ENCODE peak calls at places on chromosomes 7 and 10, in seven cellular contexts. One of them, this sample, is unnamed.

GRCh38 chr10:63583909-63584747 is 62.9 kb downstream of the REEP3 start:
- DNase-seq in body of pancreas: no peak
- DNase-seq in tibial nerve: no peak
- DNase-seq in BJ: no peak
- DNase-seq in adipocyte: no peak
- DNase-seq in sigmoid colon: no peak
- DNase-seq in small intestine: no peak
- DNase-seq in this sample: no peak

GRCh38 chr10:33460461-33461294 is 126.2 kb upstream of the NRP1 start:
- DNase-seq in body of pancreas: peak; percentile 93
- DNase-seq in tibial nerve: peak; percentile 40
- DNase-seq in BJ: peak; percentile 34
- DNase-seq in adipocyte: peak; percentile 71
- DNase-seq in sigmoid colon: peak; percentile 78
- DNase-seq in small intestine: no peak
- DNase-seq in this sample: no peak

GRCh38 chr7:17097668-17098297 is 200.7 kb upstream of the AHR start:
- DNase-seq in body of pancreas: no peak
- DNase-seq in tibial nerve: no peak
- DNase-seq in BJ: no peak
- DNase-seq in adipocyte: no peak
- DNase-seq in sigmoid colon: no peak
- DNase-seq in small intestine: no peak
- DNase-seq in this sample: no peak

GRCh38 chr10:89653410-89653828 is 8.4 kb upstream of the PANK1 start:
- DNase-seq in body of pancreas: no peak
- DNase-seq in tibial nerve: no peak
- DNase-seq in BJ: no peak
- DNase-seq in adipocyte: no peak
- DNase-seq in sigmoid colon: no peak
- DNase-seq in small intestine: no peak
- DNase-seq in this sample: no peak

GRCh38 chr7:94623820-94624219 is 32.1 kb downstream of the SGCE start:
- DNase-seq in body of pancreas: no peak
- DNase-seq in tibial nerve: no peak
- DNase-seq in BJ: no peak
- DNase-seq in adipocyte: no peak
- DNase-seq in sigmoid colon: no peak
- DNase-seq in small intestine: no peak
- DNase-seq in this sample: no peak

GRCh38 chr10:110422548-110422947 is 75.2 kb upstream of the DUSP5 start:
- DNase-seq in body of pancreas: no peak
- DNase-seq in tibial nerve: no peak
- DNase-seq in BJ: no peak
- DNase-seq in adipocyte: no peak
- DNase-seq in sigmoid colon: no peak
- DNase-seq in small intestine: no peak
- DNase-seq in this sample: no peak

GRCh38 chr10:5604946-5605345 is 61.4 kb downstream of the ASB13 start:
- DNase-seq in body of pancreas: no peak
- DNase-seq in tibial nerve: no peak
- DNase-seq in BJ: no peak
- DNase-seq in adipocyte: no peak
- DNase-seq in sigmoid colon: no peak
- DNase-seq in small intestine: no peak
- DNase-seq in this sample: no peak

GRCh38 chr10:63266337-63267327 is 133.5 kb downstream of the NRBF2 start:
- DNase-seq in body of pancreas: no peak
- DNase-seq in tibial nerve: no peak
- DNase-seq in BJ: no peak
- DNase-seq in adipocyte: peak; percentile 45
- DNase-seq in sigmoid colon: no peak
- DNase-seq in small intestine: peak; percentile 43
- DNase-seq in this sample: no peak

GRCh38 chr7:41880107-41880506 is 177.2 kb upstream of the INHBA start:
- DNase-seq in body of pancreas: no peak
- DNase-seq in tibial nerve: no peak
- DNase-seq in BJ: peak; percentile 82
- DNase-seq in adipocyte: peak; percentile 44
- DNase-seq in sigmoid colon: no peak
- DNase-seq in small intestine: no peak
- DNase-seq in this sample: no peak

GRCh38 chr7:137978464-137979237 is 23.2 kb downstream of the CREB3L2 start:
- DNase-seq in body of pancreas: no peak
- DNase-seq in tibial nerve: peak; percentile 78
- DNase-seq in BJ: peak; percentile 87
- DNase-seq in adipocyte: peak; percentile 89
- DNase-seq in sigmoid colon: peak; percentile 85
- DNase-seq in small intestine: no peak
- DNase-seq in this sample: no peak

GRCh38 chr7:24905996-24906770 is 73.8 kb downstream of the OSBPL3 start:
- DNase-seq in body of pancreas: no peak
- DNase-seq in tibial nerve: no peak
- DNase-seq in BJ: no peak
- DNase-seq in adipocyte: no peak
- DNase-seq in sigmoid colon: no peak
- DNase-seq in small intestine: no peak
- DNase-seq in this sample: no peak

GRCh38 chr7:126839624-126840023 is 413.1 kb downstream of the GRM8 start:
- DNase-seq in body of pancreas: no peak
- DNase-seq in tibial nerve: no peak
- DNase-seq in BJ: no peak
- DNase-seq in adipocyte: no peak
- DNase-seq in sigmoid colon: no peak
- DNase-seq in small intestine: no peak
- DNase-seq in this sample: no peak

GRCh38 chr7:48708635-48709034 is 215.7 kb upstream of the CDC14C start:
- DNase-seq in body of pancreas: no peak
- DNase-seq in tibial nerve: no peak
- DNase-seq in BJ: no peak
- DNase-seq in adipocyte: no peak
- DNase-seq in sigmoid colon: no peak
- DNase-seq in small intestine: no peak
- DNase-seq in this sample: peak; percentile 3

GRCh38 chr7:134593530-134594392 is 44.9 kb downstream of the AKR1B15 start:
- DNase-seq in body of pancreas: peak; percentile 90
- DNase-seq in tibial nerve: peak; percentile 77
- DNase-seq in BJ: peak; percentile 88
- DNase-seq in adipocyte: peak; percentile 95
- DNase-seq in sigmoid colon: peak; percentile 83
- DNase-seq in small intestine: peak; percentile 66
- DNase-seq in this sample: no peak

GRCh38 chr10:122112021-122112616 is 123.2 kb downstream of the TACC2 start:
- DNase-seq in body of pancreas: no peak
- DNase-seq in tibial nerve: peak; percentile 16
- DNase-seq in BJ: no peak
- DNase-seq in adipocyte: no peak
- DNase-seq in sigmoid colon: no peak
- DNase-seq in small intestine: peak; percentile 85
- DNase-seq in this sample: no peak

GRCh38 chr10:43202224-43202656 is 64.0 kb downstream of the CSGALNACT2 start:
- DNase-seq in body of pancreas: peak; percentile 27
- DNase-seq in tibial nerve: no peak
- DNase-seq in BJ: no peak
- DNase-seq in adipocyte: peak; percentile 44
- DNase-seq in sigmoid colon: peak; percentile 62
- DNase-seq in small intestine: peak; percentile 43
- DNase-seq in this sample: peak; percentile 89

GRCh38 chr7:115110523-115110922 is 188.6 kb downstream of the MDFIC start:
- DNase-seq in body of pancreas: peak; percentile 9
- DNase-seq in tibial nerve: no peak
- DNase-seq in BJ: no peak
- DNase-seq in adipocyte: no peak
- DNase-seq in sigmoid colon: no peak
- DNase-seq in small intestine: no peak
- DNase-seq in this sample: no peak

GRCh38 chr7:120064565-120064964 is 208.4 kb upstream of the KCND2 start:
- DNase-seq in body of pancreas: no peak
- DNase-seq in tibial nerve: no peak
- DNase-seq in BJ: no peak
- DNase-seq in adipocyte: peak; percentile 87
- DNase-seq in sigmoid colon: no peak
- DNase-seq in small intestine: no peak
- DNase-seq in this sample: no peak

GRCh38 chr7:30331338-30331737 is 46.9 kb downstream of the ZNRF2 start:
- DNase-seq in body of pancreas: no peak
- DNase-seq in tibial nerve: no peak
- DNase-seq in BJ: no peak
- DNase-seq in adipocyte: peak; percentile 39
- DNase-seq in sigmoid colon: no peak
- DNase-seq in small intestine: no peak
- DNase-seq in this sample: no peak

GRCh38 chr7:5375925-5376324 is 47.7 kb downstream of the TNRC18 start:
- DNase-seq in body of pancreas: no peak
- DNase-seq in tibial nerve: no peak
- DNase-seq in BJ: no peak
- DNase-seq in adipocyte: no peak
- DNase-seq in sigmoid colon: no peak
- DNase-seq in small intestine: no peak
- DNase-seq in this sample: peak; percentile 69

GRCh38 chr7:64308019-64308275 is 5.8 kb upstream of the ZNF736 start:
- DNase-seq in body of pancreas: peak; percentile 10
- DNase-seq in tibial nerve: peak; percentile 12
- DNase-seq in BJ: no peak
- DNase-seq in adipocyte: no peak
- DNase-seq in sigmoid colon: no peak
- DNase-seq in small intestine: peak; percentile 26
- DNase-seq in this sample: no peak
- H3K4me3 ChIP-seq in body of pancreas: no peak overlapping the region
- H3K4me3 ChIP-seq in tibial nerve: peak overlapping the region; percentile 63
- H3K4me3 ChIP-seq in BJ: no peak overlapping the region
- H3K4me3 ChIP-seq in adipocyte: peak overlapping the region; percentile 87
- H3K4me3 ChIP-seq in sigmoid colon: peak overlapping the region; percentile 59
- H3K4me3 ChIP-seq in small intestine: no peak overlapping the region
- H3K4me3 ChIP-seq in this sample: no peak overlapping the region

GRCh38 chr7:49776994-49777393 is 3.6 kb downstream of the VWC2 start:
- DNase-seq in body of pancreas: peak; percentile 50
- DNase-seq in tibial nerve: no peak
- DNase-seq in BJ: no peak
- DNase-seq in adipocyte: no peak
- DNase-seq in sigmoid colon: no peak
- DNase-seq in small intestine: no peak
- DNase-seq in this sample: peak; percentile 70

GRCh38 chr7:49781996-49782395 is 8.6 kb downstream of the VWC2 start:
- DNase-seq in body of pancreas: no peak
- DNase-seq in tibial nerve: no peak
- DNase-seq in BJ: no peak
- DNase-seq in adipocyte: no peak
- DNase-seq in sigmoid colon: no peak
- DNase-seq in small intestine: no peak
- DNase-seq in this sample: no peak

GRCh38 chr7:49780953-49781352 is 7.5 kb downstream of the VWC2 start:
- DNase-seq in body of pancreas: no peak
- DNase-seq in tibial nerve: no peak
- DNase-seq in BJ: no peak
- DNase-seq in adipocyte: no peak
- DNase-seq in sigmoid colon: no peak
- DNase-seq in small intestine: no peak
- DNase-seq in this sample: no peak

GRCh38 chr7:49775949-49776443 is 2.6 kb downstream of the VWC2 start:
- DNase-seq in body of pancreas: no peak
- DNase-seq in tibial nerve: no peak
- DNase-seq in BJ: no peak
- DNase-seq in adipocyte: no peak
- DNase-seq in sigmoid colon: no peak
- DNase-seq in small intestine: no peak
- DNase-seq in this sample: peak; percentile 21

DNA sequence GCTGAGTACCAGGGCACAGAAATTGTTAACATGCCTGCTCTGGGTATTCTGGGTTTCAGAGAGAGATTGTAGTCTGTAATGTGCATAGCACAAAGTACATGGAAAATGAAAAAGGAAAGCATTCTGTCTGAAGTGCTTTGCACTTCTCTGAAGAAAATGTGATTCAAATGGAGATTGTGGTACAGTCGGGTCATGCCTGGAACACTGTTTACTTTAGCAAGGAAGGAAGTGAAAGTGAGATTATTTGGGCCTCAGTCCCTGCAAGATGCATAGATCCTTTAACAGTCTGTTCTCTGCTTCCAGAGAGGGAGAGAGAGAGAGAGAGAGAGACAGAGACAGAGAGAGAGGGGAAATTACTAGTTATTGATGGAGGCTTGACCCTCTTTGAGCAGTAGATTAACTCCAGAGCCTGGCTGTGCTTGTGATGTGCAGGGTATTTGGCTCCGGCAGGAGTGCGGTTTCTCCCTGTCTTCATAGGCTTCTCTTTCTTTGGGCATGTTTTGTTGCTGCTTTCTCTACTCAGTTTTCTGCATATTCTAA is 5.4 kb downstream of the VWC2 start:
- DNase-seq in body of pancreas: no peak
- DNase-seq in tibial nerve: no peak
- DNase-seq in BJ: no peak
- DNase-seq in adipocyte: no peak
- DNase-seq in sigmoid colon: no peak
- DNase-seq in small intestine: no peak
- DNase-seq in this sample: no peak
- H3K27me3 ChIP-seq in body of pancreas: peaks cover 11% of the 10 kb centered on the region
- H3K27me3 ChIP-seq in tibial nerve: no peaks in the 10 kb centered on the region
- H3K27me3 ChIP-seq in BJ: peaks cover 2% of the 10 kb centered on the region
- H3K27me3 ChIP-seq in adipocyte: peaks cover 6% of the 10 kb centered on the region
- H3K27me3 ChIP-seq in sigmoid colon: peaks cover 38% of the 10 kb centered on the region
- H3K27me3 ChIP-seq in small intestine: peaks cover 4% of the 10 kb centered on the region
- H3K27me3 ChIP-seq in this sample: peaks cover 30% of the 10 kb centered on the region

DNA sequence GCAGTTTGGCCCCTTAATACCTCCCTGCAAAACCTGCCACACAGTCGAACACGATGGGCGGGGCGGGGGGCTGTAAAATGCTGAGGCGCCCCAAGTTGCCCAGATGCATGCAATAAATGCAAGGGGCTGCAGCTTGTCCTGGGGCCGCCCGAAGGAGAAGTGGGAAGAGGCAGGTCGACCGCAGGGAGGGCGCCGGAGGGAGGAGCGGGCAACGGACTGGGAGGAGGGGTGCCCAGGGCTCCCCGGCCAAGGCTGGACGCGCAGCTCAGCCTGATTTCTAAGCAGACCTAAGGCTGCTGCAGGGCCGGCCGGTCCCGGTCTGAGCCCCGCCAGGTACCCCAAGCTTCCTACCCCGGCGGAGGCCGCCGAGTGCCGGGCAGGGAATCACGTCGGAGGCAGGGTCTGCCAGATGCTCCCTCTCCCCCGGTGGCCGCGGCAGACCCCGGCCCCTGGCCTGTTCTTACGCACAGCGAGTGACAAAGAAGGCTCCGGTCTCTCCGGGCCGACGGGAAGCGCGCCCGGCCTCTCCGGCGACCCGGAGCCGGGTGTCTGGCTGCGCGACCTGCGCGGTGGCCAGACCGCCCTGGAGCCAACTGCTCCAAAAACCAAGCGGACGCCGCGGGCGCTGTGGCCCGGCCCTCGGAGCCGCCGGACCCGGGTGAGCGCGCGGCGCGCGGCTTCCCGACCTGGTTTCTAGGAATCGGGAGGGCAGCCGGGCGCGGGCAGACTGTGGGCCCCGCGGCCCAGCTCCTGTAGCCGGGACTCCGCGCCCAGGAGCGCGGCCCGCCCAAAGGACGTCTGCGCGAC is 740 bp upstream of the EBF3 start:
- DNase-seq in body of pancreas: no peak
- DNase-seq in tibial nerve: no peak
- DNase-seq in BJ: no peak
- DNase-seq in adipocyte: no peak
- DNase-seq in sigmoid colon: peak; percentile 73
- DNase-seq in small intestine: no peak
- DNase-seq in this sample: peak; percentile 84
- H3K4me3 ChIP-seq in body of pancreas: no peak overlapping the region
- H3K4me3 ChIP-seq in tibial nerve: peak overlapping the region; percentile 71
- H3K4me3 ChIP-seq in BJ: peak overlapping the region; percentile 19
- H3K4me3 ChIP-seq in adipocyte: peak overlapping the region; percentile 85
- H3K4me3 ChIP-seq in sigmoid colon: peak overlapping the region; percentile 35
- H3K4me3 ChIP-seq in small intestine: no peak overlapping the region
- H3K4me3 ChIP-seq in this sample: peak overlapping the region; percentile 26

GRCh38 chr10:104894711-104895110 is 253.6 kb downstream of the SORCS3 start:
- DNase-seq in body of pancreas: no peak
- DNase-seq in tibial nerve: no peak
- DNase-seq in BJ: no peak
- DNase-seq in adipocyte: no peak
- DNase-seq in sigmoid colon: no peak
- DNase-seq in small intestine: no peak
- DNase-seq in this sample: no peak
- H3K27me3 ChIP-seq in body of pancreas: no peaks in the 10 kb centered on the region
- H3K27me3 ChIP-seq in tibial nerve: no peaks in the 10 kb centered on the region
- H3K27me3 ChIP-seq in BJ: no peaks in the 10 kb centered on the region
- H3K27me3 ChIP-seq in adipocyte: peaks cover 20% of the 10 kb centered on the region
- H3K27me3 ChIP-seq in sigmoid colon: peaks cover 4% of the 10 kb centered on the region
- H3K27me3 ChIP-seq in small intestine: no peaks in the 10 kb centered on the region
- H3K27me3 ChIP-seq in this sample: no peaks in the 10 kb centered on the region